ENCODE peak calls at places on chromosomes 11 and 22, in ten cellular contexts. U, X, S, R, O, W, A, I, C and B are unnamed samples.
A peak's percentile ranks its signal among the peaks of the same experiment; 100 is the strongest.

GRCh38 chr11:46564459-46564858 is 29.4 kb downstream of the AMBRA1 start:
- DNase-seq in W (peak; percentile 65), C (no peak), I (no peak), S (peak; percentile 52), A (no peak), X (no peak), U (no peak), O (no peak), R (no peak), B (peak; percentile 73)

GRCh38 chr22:25700996-25701815 is 40.8 kb upstream of the MYO18B start:
- DNase-seq in W (peak; percentile 30), S (peak; percentile 68), U (no peak), R (no peak), I (no peak), C (no peak), X (no peak), O (no peak), A (no peak), B (no peak)

GRCh38 chr22:20641919-20642579 is 131.9 kb upstream of the SERPIND1 start:
- DNase-seq in C (no peak), I (peak; percentile 6), W (no peak), R (no peak), S (no peak), A (no peak), O (no peak), X (peak; percentile 13), U (no peak), B (no peak)

GRCh38 chr11:80441821-80442220 is 1001.0 kb upstream of the TENM4 start:
- DNase-seq in X (no peak), C (peak; percentile 10), O (no peak), U (no peak), R (no peak), I (no peak), A (no peak), S (peak; percentile 28), W (peak; percentile 35), B (no peak)

GRCh38 chr11:76768091-76769047 is 14.8 kb upstream of the TSKU start:
- DNase-seq in I (no peak), A (no peak), R (peak; percentile 14), X (no peak), U (no peak), W (no peak), O (no peak), C (no peak), S (no peak), B (no peak)

GRCh38 chr22:32814289-32814865 is 12.9 kb downstream of the TIMP3 start:
- DNase-seq in W (no peak), U (no peak), I (no peak), R (no peak), S (no peak), A (no peak), C (no peak), X (no peak), O (no peak), B (no peak)

GRCh38 chr11:35344990-35345655 is 74.2 kb downstream of the SLC1A2 start:
- DNase-seq in R (peak; percentile 50), X (no peak), U (no peak), O (no peak), A (no peak), W (no peak), I (no peak), S (peak; percentile 43), C (no peak), B (no peak)

GRCh38 chr11:12174145-12175143 is 64.1 kb downstream of the MICAL2 start:
- DNase-seq in S (no peak), C (no peak), A (no peak), O (no peak), U (no peak), I (no peak), R (peak; percentile 81), W (peak; percentile 82), X (no peak), B (peak; percentile 83)